ENCODE peak calls at places on chromosomes 5 and 9, in seven cellular contexts. F is Daoy, Y is GM23248, H is kidney glomerular epithelial cell, J is T-helper 1 cell, V is fibroblast of pulmonary artery, L is NCI-H748 treated with DMSO at 0.1 percent for 48 hours. T is an unnamed sample.

GRCh38 chr5:95124731-95125130 is 160.2 kb downstream of the MCTP1 start:
- DNase-seq in V (no peak), F (no peak), J (no peak), H (no peak), Y (no peak), L (no peak), T (no peak)

GRCh38 chr9:5122542-5122941 is 62.9 kb downstream of the INSL6 start:
- DNase-seq in J (no peak), L (no peak), V (no peak), F (no peak), Y (no peak), H (no peak), T (no peak)

GRCh38 chr5:111135946-111136345 is 43.8 kb downstream of the WDR36 start:
- DNase-seq in F (peak; percentile 76), J (no peak), V (peak; percentile 46), L (no peak), H (no peak), Y (peak; percentile 90), T (peak; percentile 43)

GRCh38 chr5:163478126-163478981 is 17.9 kb downstream of the HMMR start:
- DNase-seq in L (no peak), F (peak; percentile 11), J (no peak), H (no peak), V (no peak), Y (peak; percentile 58), T (peak; percentile 47)

GRCh38 chr9:8946461-8946860 is 1146.9 kb upstream of the DMAC1 start:
- DNase-seq in Y (no peak), L (no peak), V (no peak), F (no peak), H (no peak), J (no peak), T (no peak)

GRCh38 chr5:150458819-150459557 is 9.4 kb upstream of the RPS14 start:
- DNase-seq in J (peak; percentile 66), H (peak; percentile 54), L (peak; percentile 16), V (peak; percentile 55), Y (peak; percentile 74), F (peak; percentile 79), T (peak; percentile 66)

GRCh38 chr9:138082918-138083636 is 205.5 kb downstream of the CACNA1B start:
- DNase-seq in Y (no peak), F (peak; percentile 0), J (no peak), L (no peak), H (no peak), V (no peak), T (no peak)

GRCh38 chr5:68460147-68460760 is 244.7 kb downstream of the PIK3R1 start:
- DNase-seq in H (peak; percentile 31), Y (peak; percentile 71), V (peak; percentile 82), L (no peak), F (peak; percentile 50), J (no peak), T (peak; percentile 85)

GRCh38 chr5:96293966-96294886 is 138.8 kb downstream of the PCSK1 start:
- DNase-seq in H (no peak), F (no peak), L (no peak), Y (peak; percentile 42), V (no peak), J (no peak), T (peak; percentile 13)

GRCh38 chr9:137294684-137295312 is 7.3 kb downstream of the NRARP start:
- DNase-seq in Y (peak; percentile 49), F (no peak), J (no peak), H (no peak), V (peak; percentile 58), L (no peak), T (peak; percentile 68)

GRCh38 chr5:72380491-72381274 is 60.5 kb downstream of the PTCD2 start:
- DNase-seq in V (no peak), H (no peak), J (no peak), Y (peak; percentile 29), L (no peak), F (no peak), T (no peak)

GRCh38 chr5:127909078-127909477 is 174.5 kb upstream of the SLC12A2 start:
- DNase-seq in H (no peak), F (peak; percentile 46), Y (peak; percentile 64), L (no peak), V (peak; percentile 75), J (no peak), T (peak; percentile 78)

GRCh38 chr5:141260458-141261237 is 15.5 kb downstream of the PCDHB15 start:
- DNase-seq in H (no peak), V (peak; percentile 12), F (no peak), Y (peak; percentile 27), L (no peak), J (no peak), T (peak; percentile 19)

GRCh38 chr9:34413229-34413852 is 36.6 kb upstream of the MYORG start:
- DNase-seq in J (no peak), Y (peak; percentile 57), F (peak; percentile 59), V (peak; percentile 70), H (peak; percentile 18), L (no peak), T (peak; percentile 62)

GRCh38 chr5:36301858-36302603 is at the start of gene RANBP3L:
- DNase-seq in H (peak; percentile 19), L (no peak), V (peak; percentile 34), J (no peak), F (peak; percentile 28), Y (peak; percentile 44), T (peak; percentile 40)

GRCh38 chr5:94857119-94857518 is 238.7 kb downstream of the SLF1 start:
- DNase-seq in Y (no peak), L (no peak), H (no peak), V (no peak), J (no peak), F (no peak), T (no peak)

GRCh38 chr5:170631471-170632195 is 127.8 kb downstream of the KCNIP1 start:
- DNase-seq in J (no peak), F (peak; percentile 61), L (no peak), H (no peak), V (no peak), Y (peak; percentile 67), T (no peak)

GRCh38 chr9:113343732-113344231 is 3.7 kb upstream of the WDR31 start:
- DNase-seq in L (peak; percentile 34), F (no peak), Y (peak; percentile 42), V (peak; percentile 65), H (no peak), J (no peak), T (peak; percentile 94)

GRCh38 chr5:150247726-150248125 is 41.8 kb downstream of the CAMK2A start:
- DNase-seq in F (no peak), J (no peak), H (no peak), Y (no peak), V (no peak), L (no peak), T (no peak)

GRCh38 chr9:26723486-26723885 is 169.1 kb downstream of the CAAP1 start:
- DNase-seq in Y (peak; percentile 44), F (peak; percentile 72), H (no peak), L (peak; percentile 51), V (peak; percentile 28), J (no peak), T (peak; percentile 36)

GRCh38 chr9:114850871-114851270 is 45.0 kb upstream of the TNFSF15 start:
- DNase-seq in H (no peak), F (no peak), L (no peak), J (no peak), V (peak; percentile 36), Y (peak; percentile 40), T (peak; percentile 46)

GRCh38 chr5:151771259-151772028 is at the start of gene G3BP1:
- DNase-seq in Y (peak; percentile 100), L (peak; percentile 100), F (peak; percentile 100), H (peak; percentile 100), V (peak; percentile 100), J (peak; percentile 99), T (peak; percentile 100)

GRCh38 chr5:40442346-40442745 is 237.4 kb upstream of the PTGER4 start:
- DNase-seq in L (no peak), H (no peak), J (no peak), Y (peak; percentile 41), F (no peak), V (peak; percentile 35), T (peak; percentile 65)

GRCh38 chr9:89854715-89855475 is 250.1 kb downstream of the GADD45G start:
- DNase-seq in L (no peak), Y (no peak), H (no peak), F (no peak), V (no peak), J (no peak), T (no peak)

T was measured in cardiac fibroblast.